ENCODE peak calls at places on chromosomes 5 and 9, in eight cellular contexts. T is upper lobe of left lung, O is transverse colon, A is stomach, M is tibial nerve, J is SK-N-SH, P is HepG2, E is ovary. G is an unnamed sample.

GRCh38 chr9:4936277-4936676 is 48.8 kb upstream of the JAK2 start:
- DNase-seq in T (no peak), O (no peak), A (no peak), M (no peak), J (no peak), P (no peak), E (no peak), G (no peak)

GRCh38 chr5:10352404-10353240 is 873 bp upstream of the MARCHF6 start:
- DNase-seq in T (no peak), O (no peak), A (no peak), M (no peak), J (peak), P (peak), E (no peak), G (no peak)

GRCh38 chr5:116576043-116576713 is 1.6 kb upstream of the SEMA6A start:
- DNase-seq in T (peak), O (peak), A (peak), M (no peak), J (peak), P (peak), E (peak), G (no peak)

GRCh38 chr5:78821519-78821918 is 163.6 kb downstream of the ARSB start:
- DNase-seq in T (no peak), O (no peak), A (no peak), M (no peak), J (no peak), P (no peak), E (no peak), G (no peak)

GRCh38 chr9:133986061-133986460 is 6.1 kb downstream of the VAV2 start:
- DNase-seq in T (no peak), O (no peak), A (no peak), M (no peak), J (no peak), P (no peak), E (no peak), G (no peak)

GRCh38 chr5:150632305-150633160 is 7.9 kb upstream of the SYNPO start:
- DNase-seq in T (no peak), O (no peak), A (no peak), M (no peak), J (no peak), P (no peak), E (no peak), G (no peak)

GRCh38 chr5:150517272-150518152 is 9.6 kb downstream of the NDST1 start:
- DNase-seq in T (peak), O (peak), A (peak), M (no peak), J (peak), P (peak), E (no peak), G (no peak)

GRCh38 chr9:34079181-34079580 is 30.5 kb upstream of the UBAP2 start:
- DNase-seq in T (no peak), O (no peak), A (no peak), M (no peak), J (no peak), P (no peak), E (no peak), G (no peak)

GRCh38 chr5:146521403-146522106 is 5.6 kb upstream of the GPR151 start:
- DNase-seq in T (no peak), O (no peak), A (no peak), M (no peak), J (no peak), P (peak), E (no peak), G (no peak)

GRCh38 chr9:12740845-12741244 is 34.0 kb upstream of the LURAP1L start:
- DNase-seq in T (no peak), O (no peak), A (no peak), M (no peak), J (no peak), P (no peak), E (no peak), G (no peak)

GRCh38 chr5:141486091-141486490 is 1.3 kb downstream of the PCDHGC4 start:
- DNase-seq in T (no peak), O (no peak), A (no peak), M (no peak), J (no peak), P (no peak), E (no peak), G (no peak)

DNA sequence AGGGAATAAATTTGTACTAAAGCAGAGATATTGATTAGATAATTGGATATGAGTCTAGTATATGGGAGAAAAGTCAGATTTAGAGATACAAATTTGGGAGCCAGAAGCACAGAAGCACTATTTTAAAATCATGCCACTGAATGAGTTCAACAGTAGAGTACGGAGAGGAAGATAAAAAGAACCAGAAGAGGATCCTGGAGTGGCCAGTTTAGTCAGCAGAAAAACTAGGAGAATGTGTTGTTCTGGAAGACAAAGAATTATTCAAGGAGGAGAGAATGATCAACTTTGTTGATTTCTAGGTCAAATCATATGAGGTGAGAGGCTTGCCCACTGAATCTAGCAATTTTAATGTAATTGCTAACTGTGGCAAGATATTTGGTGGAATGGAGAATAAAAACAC is 67.0 kb downstream of the NIPBL start:
- DNase-seq in T (no peak), O (no peak), A (no peak), M (no peak), J (no peak), P (no peak), E (no peak), G (no peak)
- TF ChIP-seq EP300 in T (no peak), O (no peak), A (no peak), M (no peak), J (no peak), P (no peak), E (no peak), G (no peak)

GRCh38 chr5:173395257-173395932 is 67.2 kb upstream of the STC2 start:
- DNase-seq in T (no peak), O (no peak), A (no peak), M (no peak), J (no peak), P (peak), E (no peak), G (no peak)
- TF ChIP-seq EP300 in T (no peak), O (no peak), A (no peak), M (no peak), J (no peak), P (no peak), E (no peak), G (no peak)

GRCh38 chr9:70404261-70404660 is 10.2 kb downstream of the KLF9 start:
- DNase-seq in T (no peak), O (no peak), A (no peak), M (no peak), J (no peak), P (no peak), E (no peak), G (no peak)

GRCh38 chr9:70405808-70406445 is 8.5 kb downstream of the KLF9 start:
- DNase-seq in T (no peak), O (peak), A (no peak), M (no peak), J (no peak), P (no peak), E (no peak), G (no peak)

GRCh38 chr9:70402213-70402612 is 12.2 kb downstream of the KLF9 start:
- DNase-seq in T (no peak), O (no peak), A (no peak), M (no peak), J (no peak), P (no peak), E (no peak), G (no peak)

GRCh38 chr9:70403166-70403565 is 11.3 kb downstream of the KLF9 start:
- DNase-seq in T (no peak), O (no peak), A (no peak), M (no peak), J (no peak), P (no peak), E (no peak), G (no peak)

GRCh38 chr9:70403618-70404025 is 10.8 kb downstream of the KLF9 start:
- DNase-seq in T (no peak), O (no peak), A (no peak), M (no peak), J (no peak), P (no peak), E (no peak), G (no peak)
- TF ChIP-seq EP300 in T (no peak), O (no peak), A (no peak), M (no peak), J (no peak), P (no peak), E (no peak), G (no peak)

DNA sequence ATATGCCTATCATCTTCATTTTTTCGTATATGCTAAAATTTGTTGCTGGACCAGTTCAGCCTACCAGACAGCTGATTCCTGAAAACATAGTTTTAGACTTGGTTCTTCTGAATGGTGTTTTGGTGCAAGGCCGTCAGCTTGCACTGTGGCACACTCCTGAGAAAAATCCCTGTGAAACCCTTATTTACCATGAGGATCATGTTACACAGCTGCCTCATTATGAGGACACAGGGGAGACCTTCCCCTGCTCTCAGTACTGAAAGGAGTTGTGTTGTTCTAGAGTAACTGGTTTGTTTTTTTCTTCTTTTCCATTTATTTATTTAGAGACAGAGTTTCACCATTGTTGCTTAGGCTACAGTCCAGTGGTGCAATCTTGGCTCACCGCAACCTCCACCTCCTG is 37.6 kb downstream of the MAST4 start:
- DNase-seq in T (no peak), O (no peak), A (no peak), M (no peak), J (no peak), P (peak), E (no peak), G (no peak)
- TF ChIP-seq EP300 in T (no peak), O (no peak), A (no peak), M (no peak), J (no peak), P (no peak), E (no peak), G (no peak)

DNA sequence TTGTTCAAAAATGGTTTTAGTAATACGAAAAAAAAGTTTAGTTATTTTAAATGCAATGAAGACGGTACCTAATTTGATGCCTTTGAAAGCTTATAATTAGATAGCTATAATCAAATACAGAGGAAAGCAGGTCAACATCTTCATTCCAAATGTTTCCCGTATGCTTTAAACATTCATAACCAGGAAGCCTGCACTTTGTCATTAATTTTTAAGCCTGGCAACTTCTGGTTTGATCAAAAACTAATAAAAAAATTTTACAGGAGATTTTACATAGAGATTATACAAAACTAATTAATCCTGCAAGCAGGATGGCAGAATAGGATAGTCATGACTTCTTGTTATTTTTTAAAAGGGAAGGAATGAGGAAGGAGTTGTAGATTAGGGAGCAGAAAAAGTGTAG is 353.0 kb downstream of the FBXL17 start:
- DNase-seq in T (no peak), O (no peak), A (no peak), M (no peak), J (no peak), P (no peak), E (no peak), G (no peak)
- TF ChIP-seq EP300 in T (no peak), O (no peak), A (no peak), M (no peak), J (no peak), P (no peak), E (no peak), G (no peak)

G was measured in esophagus muscularis mucosa.